ENCODE peak calls at places on chromosomes 11 and 22, in five cellular contexts. One of them, this sample, is unnamed. For H3K4me1, the result is how much of the 10 kb centered on the place peaks cover.

GRCh38 chr11:45603930-45604682 is 61.3 kb downstream of the CHST1 start:
- DNase-seq in CD8-positive, alpha-beta T cell: no peak
- DNase-seq in GM23338: no peak
- DNase-seq in suprapubic skin: no peak
- DNase-seq in DND-41: no peak
- DNase-seq in this sample: no peak

GRCh38 chr11:48167380-48167779 is 49.2 kb upstream of the OR4B1 start:
- DNase-seq in GM23338: no peak
- DNase-seq in suprapubic skin: no peak
- DNase-seq in DND-41: no peak
- DNase-seq in CD8-positive, alpha-beta T cell: no peak
- DNase-seq in this sample: no peak

GRCh38 chr11:126526471-126526870 is 171.0 kb downstream of the ST3GAL4 start:
- DNase-seq in suprapubic skin: no peak
- DNase-seq in GM23338: no peak
- DNase-seq in CD8-positive, alpha-beta T cell: no peak
- DNase-seq in DND-41: no peak
- DNase-seq in this sample: no peak

GRCh38 chr11:121035823-121036222 is 11.9 kb downstream of the TBCEL start:
- DNase-seq in suprapubic skin: no peak
- DNase-seq in CD8-positive, alpha-beta T cell: no peak
- DNase-seq in DND-41: no peak
- DNase-seq in GM23338: no peak
- DNase-seq in this sample: no peak

GRCh38 chr11:126638663-126639062 is 283.2 kb downstream of the ST3GAL4 start:
- DNase-seq in DND-41: no peak
- DNase-seq in suprapubic skin: no peak
- DNase-seq in CD8-positive, alpha-beta T cell: no peak
- DNase-seq in GM23338: no peak
- DNase-seq in this sample: no peak

GRCh38 chr11:75733346-75734107 is 15.9 kb downstream of the MOGAT2 start:
- DNase-seq in CD8-positive, alpha-beta T cell: no peak
- DNase-seq in DND-41: no peak
- DNase-seq in suprapubic skin: peak
- DNase-seq in GM23338: no peak
- DNase-seq in this sample: no peak

GRCh38 chr11:133834399-133835257 is 10.7 kb downstream of the SPATA19 start:
- DNase-seq in CD8-positive, alpha-beta T cell: no peak
- DNase-seq in GM23338: no peak
- DNase-seq in suprapubic skin: no peak
- DNase-seq in DND-41: no peak
- DNase-seq in this sample: no peak

GRCh38 chr11:128204898-128205297 is 382.5 kb downstream of the ETS1 start:
- DNase-seq in CD8-positive, alpha-beta T cell: no peak
- DNase-seq in suprapubic skin: no peak
- DNase-seq in GM23338: no peak
- DNase-seq in DND-41: no peak
- DNase-seq in this sample: no peak

GRCh38 chr22:38187413-38188212 is 6.0 kb upstream of the PLA2G6 start:
- DNase-seq in DND-41: no peak
- DNase-seq in suprapubic skin: no peak
- DNase-seq in GM23338: no peak
- DNase-seq in CD8-positive, alpha-beta T cell: no peak
- DNase-seq in this sample: no peak

GRCh38 chr11:6526411-6527135 is 29.5 kb downstream of the DNHD1 start:
- DNase-seq in CD8-positive, alpha-beta T cell: no peak
- DNase-seq in DND-41: no peak
- DNase-seq in GM23338: no peak
- DNase-seq in suprapubic skin: no peak
- DNase-seq in this sample: no peak

GRCh38 chr11:113147249-113147648 is 167.1 kb upstream of the TTC12 start:
- DNase-seq in GM23338: peak
- DNase-seq in CD8-positive, alpha-beta T cell: no peak
- DNase-seq in suprapubic skin: no peak
- DNase-seq in DND-41: no peak
- DNase-seq in this sample: no peak

GRCh38 chr22:17883356-17883755 is 109.1 kb upstream of the BID start:
- DNase-seq in CD8-positive, alpha-beta T cell: no peak
- DNase-seq in suprapubic skin: no peak
- DNase-seq in DND-41: no peak
- DNase-seq in GM23338: no peak
- DNase-seq in this sample: no peak

GRCh38 chr11:107042748-107043147 is 24.5 kb upstream of the GUCY1A2 start:
- DNase-seq in GM23338: no peak
- DNase-seq in DND-41: no peak
- DNase-seq in CD8-positive, alpha-beta T cell: no peak
- DNase-seq in suprapubic skin: no peak
- DNase-seq in this sample: no peak

GRCh38 chr11:64286801-64287159 is 1.1 kb downstream of the GPR137 start:
- DNase-seq in DND-41: no peak
- DNase-seq in GM23338: no peak
- DNase-seq in suprapubic skin: no peak
- DNase-seq in CD8-positive, alpha-beta T cell: no peak
- DNase-seq in this sample: no peak

GRCh38 chr11:43789700-43790443 is 90.8 kb upstream of the ALKBH3 start:
- DNase-seq in CD8-positive, alpha-beta T cell: no peak
- DNase-seq in DND-41: no peak
- DNase-seq in suprapubic skin: no peak
- DNase-seq in GM23338: no peak
- DNase-seq in this sample: no peak

GRCh38 chr11:88886796-88887195 is 179.0 kb downstream of the GRM5 start:
- DNase-seq in CD8-positive, alpha-beta T cell: peak
- DNase-seq in DND-41: peak
- DNase-seq in GM23338: peak
- DNase-seq in suprapubic skin: no peak
- DNase-seq in this sample: peak

GRCh38 chr11:73383249-73384126 is 7.3 kb downstream of the RELT start:
- DNase-seq in suprapubic skin: no peak
- DNase-seq in DND-41: no peak
- DNase-seq in CD8-positive, alpha-beta T cell: no peak
- DNase-seq in GM23338: no peak
- DNase-seq in this sample: no peak

GRCh38 chr22:48885919-48886305 is 941.8 kb downstream of the BRD1 start:
- DNase-seq in GM23338: no peak
- DNase-seq in suprapubic skin: peak
- DNase-seq in CD8-positive, alpha-beta T cell: no peak
- DNase-seq in DND-41: no peak
- DNase-seq in this sample: no peak

DNA sequence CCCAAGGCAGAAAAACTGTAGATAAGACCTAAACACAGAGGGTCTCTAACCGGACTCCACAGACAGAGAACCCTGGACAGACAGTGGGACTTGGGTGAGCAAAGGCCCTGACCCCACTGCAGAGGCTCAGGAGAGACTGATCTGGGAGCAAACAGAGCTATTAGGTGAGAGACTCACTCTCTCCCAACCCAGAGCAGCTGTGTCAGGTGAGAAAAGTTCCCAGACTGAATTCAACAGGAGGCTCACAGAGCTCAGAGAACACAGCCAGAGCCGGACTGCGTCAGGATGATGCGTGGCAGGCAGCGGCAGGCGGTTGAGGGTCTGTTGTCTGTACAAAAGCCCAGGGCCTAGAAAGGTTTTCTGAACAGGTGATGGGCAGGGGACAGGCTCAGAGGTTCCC is 5.5 kb downstream of the RFPL2 start:
- DNase-seq in suprapubic skin: no peak
- DNase-seq in CD8-positive, alpha-beta T cell: no peak
- DNase-seq in GM23338: no peak
- DNase-seq in DND-41: no peak
- DNase-seq in this sample: no peak
- H3K4me1 ChIP-seq in suprapubic skin: under half
- H3K4me1 ChIP-seq in CD8-positive, alpha-beta T cell: under half
- H3K4me1 ChIP-seq in GM23338: under half
- H3K4me1 ChIP-seq in DND-41: under half
- H3K4me1 ChIP-seq in this sample: under half

DNA sequence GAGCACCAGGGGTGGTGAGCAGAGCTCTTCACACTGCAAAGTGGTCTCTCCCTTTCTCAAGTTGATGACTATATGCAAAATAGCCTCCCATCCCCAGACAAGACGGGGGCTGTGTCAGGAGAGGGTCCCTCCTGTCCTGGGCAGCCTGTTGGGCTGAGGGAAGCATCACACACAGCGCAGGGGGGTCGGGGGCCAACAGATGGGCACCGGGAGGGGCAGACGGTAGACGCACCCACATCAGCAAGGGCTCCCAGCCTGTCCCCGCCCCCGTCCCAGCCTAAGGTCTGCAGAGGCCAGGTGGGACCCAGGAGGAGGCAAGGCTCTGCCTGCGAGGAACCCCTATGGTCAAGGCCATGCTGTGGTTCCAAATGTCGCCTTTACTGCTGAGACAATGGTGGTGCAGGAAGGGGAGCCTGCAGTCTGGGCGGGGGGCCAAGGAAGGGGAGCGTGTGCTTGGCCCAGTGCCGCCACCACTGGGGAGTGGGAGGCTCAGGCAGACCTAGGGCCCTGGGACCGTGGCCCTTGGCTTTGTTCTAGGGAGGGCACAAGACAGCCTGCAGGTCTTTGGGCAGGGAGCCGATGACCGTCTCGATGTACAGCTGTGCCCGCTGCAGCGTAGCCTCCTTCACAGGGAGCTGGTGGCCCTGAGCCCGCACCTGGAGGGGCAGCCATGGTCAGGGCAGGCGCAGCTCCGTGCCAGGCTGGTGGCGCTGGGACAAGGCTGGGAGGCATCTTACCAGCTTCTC is 4.3 kb upstream of the PLXNB2 start:
- DNase-seq in suprapubic skin: no peak
- DNase-seq in CD8-positive, alpha-beta T cell: no peak
- DNase-seq in GM23338: no peak
- DNase-seq in DND-41: no peak
- DNase-seq in this sample: no peak
- H3K4me1 ChIP-seq in suprapubic skin: under half
- H3K4me1 ChIP-seq in CD8-positive, alpha-beta T cell: under half
- H3K4me1 ChIP-seq in GM23338: under half
- H3K4me1 ChIP-seq in DND-41: under half
- H3K4me1 ChIP-seq in this sample: under half

GRCh38 chr11:102761646-102762238 is 18.7 kb downstream of the MMP10 start:
- DNase-seq in DND-41: no peak
- DNase-seq in GM23338: peak
- DNase-seq in CD8-positive, alpha-beta T cell: no peak
- DNase-seq in suprapubic skin: no peak
- DNase-seq in this sample: no peak
- H3K4me1 ChIP-seq in DND-41: under half
- H3K4me1 ChIP-seq in GM23338: under half
- H3K4me1 ChIP-seq in CD8-positive, alpha-beta T cell: under half
- H3K4me1 ChIP-seq in suprapubic skin: under half
- H3K4me1 ChIP-seq in this sample: under half

DNA sequence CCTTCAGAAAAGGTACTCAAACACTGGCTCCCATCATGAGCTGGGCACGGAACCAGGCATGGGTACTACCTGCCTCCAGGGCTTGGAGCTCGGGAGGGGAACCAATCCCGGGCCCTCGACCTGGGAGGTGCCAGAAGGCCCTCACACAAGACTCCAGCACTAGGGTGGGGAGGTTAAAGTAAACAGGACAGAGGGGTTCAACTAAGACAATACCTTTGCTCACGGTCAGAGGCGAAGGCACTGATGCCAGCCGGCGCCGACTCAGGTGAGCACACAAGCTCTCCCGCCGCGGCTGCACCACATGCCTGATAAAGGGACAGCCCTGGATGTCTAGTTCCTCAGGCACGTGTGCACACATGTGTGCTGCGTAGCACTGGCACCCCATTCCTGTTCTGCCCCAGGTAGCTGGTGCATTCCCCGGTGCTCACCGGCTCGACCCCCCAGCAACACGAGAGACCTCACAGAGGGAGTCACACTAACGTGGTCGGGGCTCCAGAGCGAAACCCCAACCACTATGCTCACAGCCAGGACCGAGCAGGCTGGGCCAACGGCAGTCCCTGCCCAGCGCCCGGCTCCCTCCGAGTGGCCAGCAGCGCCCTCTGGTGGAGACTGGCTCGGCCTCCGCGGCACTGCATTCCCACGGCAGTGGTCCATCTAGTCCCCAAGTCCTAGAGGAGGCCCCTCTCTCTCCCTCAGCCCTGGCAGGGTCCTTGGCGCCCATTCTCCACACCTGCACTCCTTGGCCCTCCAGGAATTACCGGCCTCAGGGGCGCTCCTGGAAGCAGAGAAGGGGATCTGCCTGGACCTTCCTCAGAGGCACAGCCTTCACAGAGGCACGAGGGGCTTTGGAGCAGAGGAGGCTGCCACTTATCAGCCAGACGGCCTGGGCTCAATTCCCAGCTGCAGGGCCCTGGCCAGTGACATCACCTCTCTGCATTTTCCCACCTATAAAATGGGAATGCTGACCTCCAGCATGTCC is 28.8 kb upstream of the MOB2 start:
- DNase-seq in suprapubic skin: no peak
- DNase-seq in CD8-positive, alpha-beta T cell: peak
- DNase-seq in DND-41: peak
- DNase-seq in GM23338: peak
- DNase-seq in this sample: peak
- H3K4me1 ChIP-seq in suprapubic skin: half or more
- H3K4me1 ChIP-seq in CD8-positive, alpha-beta T cell: half or more
- H3K4me1 ChIP-seq in DND-41: under half
- H3K4me1 ChIP-seq in GM23338: under half
- H3K4me1 ChIP-seq in this sample: under half

DNA sequence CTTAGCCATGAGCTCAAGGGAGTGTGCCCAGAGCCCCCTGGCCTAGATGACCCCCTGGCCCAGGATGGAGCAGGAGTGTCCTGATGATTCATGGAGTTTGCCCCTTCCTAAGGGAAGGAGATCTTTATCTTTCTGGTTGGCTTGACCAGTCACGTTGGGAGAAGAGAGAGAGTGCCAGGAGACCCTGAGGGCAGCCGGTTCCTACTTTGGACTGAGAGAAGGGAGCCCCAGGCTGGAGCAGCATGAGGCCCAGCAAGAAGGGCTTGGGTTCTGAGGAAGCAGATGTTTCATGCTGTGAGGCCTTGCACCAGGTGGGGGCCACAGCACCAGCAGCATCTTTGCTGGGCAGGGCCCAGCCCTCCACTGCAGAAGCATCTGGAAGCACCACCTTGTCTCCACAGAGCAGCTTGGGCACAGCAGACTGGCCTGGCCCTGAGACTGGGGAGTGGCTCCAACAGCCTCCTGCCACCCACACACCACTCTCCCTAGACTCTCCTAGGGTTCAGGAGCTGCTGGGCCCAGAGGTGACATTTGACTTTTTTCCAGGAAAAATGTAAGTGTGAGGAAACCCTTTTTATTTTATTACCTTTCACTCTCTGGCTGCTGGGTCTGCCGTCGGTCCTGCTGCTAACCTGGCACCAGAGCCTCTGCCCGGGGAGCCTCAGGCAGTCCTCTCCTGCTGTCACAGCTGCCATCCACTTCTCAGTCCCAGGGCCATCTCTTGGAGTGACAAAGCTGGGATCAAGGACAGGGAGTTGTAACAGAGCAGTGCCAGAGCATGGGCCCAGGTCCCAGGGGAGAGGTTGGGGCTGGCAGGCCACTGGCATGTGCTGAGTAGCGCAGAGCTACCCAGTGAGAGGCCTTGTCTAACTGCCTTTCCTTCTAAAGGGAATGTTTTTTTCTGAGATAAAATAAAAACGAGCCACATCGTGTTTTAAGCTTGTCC is 14.3 kb downstream of the ADORA2A start:
- DNase-seq in suprapubic skin: no peak
- DNase-seq in GM23338: no peak
- DNase-seq in CD8-positive, alpha-beta T cell: no peak
- DNase-seq in DND-41: no peak
- DNase-seq in this sample: no peak
- H3K4me1 ChIP-seq in suprapubic skin: under half
- H3K4me1 ChIP-seq in GM23338: under half
- H3K4me1 ChIP-seq in CD8-positive, alpha-beta T cell: under half
- H3K4me1 ChIP-seq in DND-41: under half
- H3K4me1 ChIP-seq in this sample: under half

GRCh38 chr11:66546368-66546965 is at the start of gene ACTN3:
- DNase-seq in DND-41: no peak
- DNase-seq in suprapubic skin: no peak
- DNase-seq in GM23338: peak
- DNase-seq in CD8-positive, alpha-beta T cell: no peak
- DNase-seq in this sample: no peak
- H3K4me1 ChIP-seq in DND-41: under half
- H3K4me1 ChIP-seq in suprapubic skin: under half
- H3K4me1 ChIP-seq in GM23338: under half
- H3K4me1 ChIP-seq in CD8-positive, alpha-beta T cell: under half
- H3K4me1 ChIP-seq in this sample: under half

GRCh38 chr22:31952459-31952858 is 8.1 kb downstream of the YWHAH start:
- DNase-seq in DND-41: no peak
- DNase-seq in GM23338: no peak
- DNase-seq in suprapubic skin: no peak
- DNase-seq in CD8-positive, alpha-beta T cell: no peak
- DNase-seq in this sample: no peak
- H3K4me1 ChIP-seq in DND-41: under half
- H3K4me1 ChIP-seq in GM23338: under half
- H3K4me1 ChIP-seq in suprapubic skin: half or more
- H3K4me1 ChIP-seq in CD8-positive, alpha-beta T cell: under half
- H3K4me1 ChIP-seq in this sample: under half

This sample was measured in naive thymus-derived CD4-positive, alpha-beta T cell.